ENCODE peak calls at places on chromosomes 7 and 10, in eight cellular contexts. P is right lobe of liver, I is colonic mucosa, U is tibial nerve, X is H7, A is stomach, D is Panc1, V is left ventricle myocardium inferior. T is an unnamed sample.

GRCh38 chr10:99537381-99538286 is 4.9 kb downstream of the NKX2-3 start:
- DNase-seq in P (no peak), I (no peak), U (no peak), X (peak), A (no peak), D (no peak), V (no peak), T (no peak)

GRCh38 chr7:47884675-47885074 is 63.6 kb downstream of the PKD1L1 start:
- DNase-seq in P (no peak), I (no peak), U (no peak), X (no peak), A (no peak), D (no peak), V (no peak), T (no peak)

GRCh38 chr10:93437000-93437945 is 44.9 kb downstream of the MYOF start:
- DNase-seq in P (peak), I (no peak), U (peak), X (peak), A (peak), D (peak), V (peak), T (peak)

GRCh38 chr7:133845005-133845404 is 282.1 kb upstream of the LRGUK start:
- DNase-seq in P (no peak), I (no peak), U (no peak), X (no peak), A (no peak), D (no peak), V (no peak), T (no peak)

GRCh38 chr7:98921608-98922372 is 43.5 kb downstream of the TRRAP start:
- DNase-seq in P (no peak), I (no peak), U (no peak), X (peak), A (no peak), D (no peak), V (no peak), T (no peak)

GRCh38 chr10:131729361-131729760 is 171.4 kb upstream of the PPP2R2D start:
- DNase-seq in P (no peak), I (peak), U (no peak), X (peak), A (peak), D (no peak), V (no peak), T (no peak)

GRCh38 chr7:112439476-112439875 is 10.8 kb upstream of the IFRD1 start:
- DNase-seq in P (no peak), I (no peak), U (no peak), X (no peak), A (no peak), D (no peak), V (no peak), T (no peak)

GRCh38 chr10:21507066-21507669 is 18.3 kb downstream of the SKIDA1 start:
- DNase-seq in P (no peak), I (no peak), U (no peak), X (peak), A (no peak), D (no peak), V (no peak), T (no peak)

GRCh38 chr7:16026253-16027020 is 340.0 kb upstream of the MEOX2 start:
- DNase-seq in P (peak), I (no peak), U (no peak), X (no peak), A (no peak), D (no peak), V (peak), T (peak)

GRCh38 chr7:22387583-22387982 is 30.6 kb upstream of the RAPGEF5 start:
- DNase-seq in P (no peak), I (no peak), U (no peak), X (no peak), A (no peak), D (no peak), V (peak), T (peak)

GRCh38 chr7:1715671-1716074 is 45.6 kb downstream of the ELFN1 start:
- DNase-seq in P (no peak), I (no peak), U (no peak), X (peak), A (no peak), D (no peak), V (no peak), T (no peak)

GRCh38 chr10:77116904-77117303 is 520.7 kb downstream of the KCNMA1 start:
- DNase-seq in P (no peak), I (no peak), U (no peak), X (no peak), A (no peak), D (no peak), V (no peak), T (no peak)

GRCh38 chr7:134750083-134751062 is 29.1 kb upstream of the CALD1 start:
- DNase-seq in P (peak), I (peak), U (peak), X (peak), A (peak), D (peak), V (no peak), T (no peak)

GRCh38 chr10:93152136-93152535 is 78.4 kb downstream of the CYP26A1 start:
- DNase-seq in P (no peak), I (no peak), U (no peak), X (no peak), A (no peak), D (no peak), V (no peak), T (peak)

GRCh38 chr7:95596183-95597135 is at the start of gene PDK4:
- DNase-seq in P (peak), I (peak), U (peak), X (peak), A (peak), D (peak), V (peak), T (peak)

GRCh38 chr7:135236727-135237126 is 3.1 kb downstream of the STRA8 start:
- DNase-seq in P (no peak), I (no peak), U (no peak), X (no peak), A (no peak), D (no peak), V (no peak), T (no peak)

GRCh38 chr10:116098411-116099019 is 174.5 kb downstream of the GFRA1 start:
- DNase-seq in P (no peak), I (no peak), U (no peak), X (no peak), A (no peak), D (no peak), V (no peak), T (no peak)

GRCh38 chr10:103353281-103353680 is 2.3 kb upstream of the PCGF6 start:
- DNase-seq in P (no peak), I (no peak), U (no peak), X (peak), A (no peak), D (no peak), V (no peak), T (no peak)
- H3K4me3 ChIP-seq in P (no peak), I (no peak), U (no peak), X (no peak), A (no peak), D (no peak), V (no peak), T (no peak)

GRCh38 chr10:31808258-31809218 is 120.1 kb downstream of the ARHGAP12 start:
- DNase-seq in P (no peak), I (no peak), U (no peak), X (no peak), A (no peak), D (peak), V (no peak), T (peak)
- H3K4me3 ChIP-seq in P (no peak), I (no peak), U (peak), X (no peak), A (peak), D (no peak), V (peak), T (peak)

DNA sequence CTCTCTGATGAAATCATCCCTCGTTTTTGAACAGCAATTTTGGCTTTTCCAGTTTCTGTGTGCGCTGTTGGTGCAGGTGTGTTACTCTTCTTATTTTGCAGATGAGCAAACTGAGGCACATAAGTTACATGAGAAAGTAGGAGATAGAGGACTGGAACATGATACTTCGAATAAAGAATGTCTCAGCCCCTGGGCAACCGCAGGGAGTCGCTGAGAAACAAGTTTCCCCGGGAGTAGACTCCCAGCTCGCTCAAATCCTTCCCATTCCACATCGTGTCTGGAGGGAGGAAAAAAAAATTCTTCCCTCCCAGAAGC is 18.0 kb downstream of the MXI1 start:
- DNase-seq in P (no peak), I (no peak), U (no peak), X (no peak), A (no peak), D (no peak), V (no peak), T (no peak)
- H3K4me3 ChIP-seq in P (peak), I (peak), U (peak), X (peak), A (peak), D (peak), V (peak), T (peak)

GRCh38 chr10:75233444-75234016 is 2.2 kb downstream of the COMTD1 start:
- DNase-seq in P (no peak), I (peak), U (no peak), X (no peak), A (no peak), D (no peak), V (no peak), T (no peak)
- H3K4me3 ChIP-seq in P (peak), I (peak), U (no peak), X (peak), A (peak), D (peak), V (peak), T (no peak)

GRCh38 chr7:148340881-148341280 is 249.7 kb upstream of the C7orf33 start:
- DNase-seq in P (no peak), I (no peak), U (no peak), X (no peak), A (no peak), D (no peak), V (no peak), T (no peak)
- H3K4me3 ChIP-seq in P (no peak), I (no peak), U (no peak), X (peak), A (no peak), D (no peak), V (no peak), T (no peak)

DNA sequence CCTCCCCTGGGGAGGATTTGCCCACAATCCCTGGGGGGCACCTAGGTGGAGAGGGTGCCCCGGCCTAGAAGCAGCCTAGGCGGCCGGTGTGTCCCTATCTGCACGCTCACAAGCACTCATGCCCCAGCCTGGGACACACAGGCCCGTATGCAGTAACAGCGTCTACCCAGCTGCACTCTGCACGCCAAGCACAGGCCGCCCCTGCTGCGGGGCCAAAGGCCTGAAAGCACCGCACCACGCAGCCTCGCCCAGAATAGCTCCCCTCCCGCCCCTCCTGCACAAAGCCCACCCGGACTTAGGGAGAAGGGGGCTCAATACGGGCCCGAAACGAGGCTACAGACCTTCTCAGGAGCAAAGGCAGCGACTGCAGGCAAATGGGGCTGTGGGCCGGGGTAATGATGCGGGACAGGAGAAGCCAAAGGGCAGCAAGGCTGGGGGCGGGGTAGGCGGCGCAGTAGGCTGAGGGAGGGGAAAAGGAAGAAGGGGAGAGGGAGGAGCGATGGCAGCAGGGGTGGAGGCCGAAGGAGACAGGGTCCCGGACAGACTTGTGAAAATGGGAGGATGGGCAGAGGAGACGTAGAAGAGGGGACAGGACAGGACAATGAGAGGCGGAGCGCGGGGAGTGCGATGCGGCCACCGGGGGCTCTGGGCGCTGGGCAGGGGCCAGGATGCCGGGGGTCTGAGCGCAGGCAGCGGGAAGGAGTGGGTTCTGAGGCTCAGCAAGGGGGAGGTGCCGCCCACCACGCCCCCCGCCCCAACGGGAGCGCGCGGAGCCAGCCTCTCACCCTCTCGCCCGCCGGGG is 544 bp downstream of the GPRIN2 start:
- DNase-seq in P (peak), I (peak), U (peak), X (peak), A (peak), D (no peak), V (peak), T (no peak)
- H3K4me3 ChIP-seq in P (no peak), I (peak), U (peak), X (peak), A (peak), D (peak), V (peak), T (peak)

DNA sequence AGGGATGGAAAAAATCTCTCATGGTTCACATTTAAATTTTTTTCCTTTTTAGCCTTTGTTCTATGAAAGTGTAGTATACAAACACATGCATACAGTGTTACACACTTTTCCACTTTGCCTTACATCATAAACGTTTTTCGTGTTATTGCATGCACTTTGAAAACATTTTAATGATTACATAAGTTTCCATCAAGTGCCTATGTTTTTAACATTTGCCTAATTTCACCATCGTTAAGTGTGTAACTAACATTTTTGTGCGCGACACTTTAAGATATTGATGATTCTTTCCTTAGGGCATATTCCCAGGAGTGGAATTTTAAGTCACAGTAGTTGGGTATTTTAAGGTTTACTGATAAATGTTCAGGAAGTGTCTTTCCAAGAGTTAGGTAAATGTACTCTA is 1.5 kb upstream of the FRAT2 start:
- DNase-seq in P (no peak), I (no peak), U (no peak), X (no peak), A (no peak), D (no peak), V (no peak), T (no peak)
- H3K4me3 ChIP-seq in P (no peak), I (no peak), U (no peak), X (no peak), A (no peak), D (no peak), V (no peak), T (no peak)

GRCh38 chr7:131057015-131057518 is 270.6 kb upstream of the MKLN1 start:
- DNase-seq in P (no peak), I (peak), U (no peak), X (no peak), A (no peak), D (no peak), V (no peak), T (peak)
- H3K4me3 ChIP-seq in P (no peak), I (no peak), U (no peak), X (no peak), A (peak), D (no peak), V (no peak), T (no peak)

T was measured in astrocyte of the spinal cord.